ENCODE peak calls at places on chromosomes 16 and 17, in five cellular contexts. Z is body of pancreas, N is head of caudate nucleus, B is SW480, G is left cardiac atrium. X is an unnamed sample.

GRCh38 chr17:81926451-81927144 is 937 bp downstream of the MAFG start:
- DNase-seq in Z (peak), N (peak), B (peak), G (peak), X (peak)

GRCh38 chr17:59372138-59372751 is 40.8 kb downstream of the YPEL2 start:
- DNase-seq in Z (peak), N (no peak), B (peak), G (peak), X (no peak)

GRCh38 chr17:42056634-42057033 is 6.2 kb upstream of the C17orf113 start:
- DNase-seq in Z (no peak), N (no peak), B (no peak), G (no peak), X (no peak)

GRCh38 chr16:86091976-86092375 is 193.0 kb downstream of the IRF8 start:
- DNase-seq in Z (no peak), N (no peak), B (no peak), G (no peak), X (no peak)

GRCh38 chr17:12896386-12896785 is 107.1 kb downstream of the ARHGAP44 start:
- DNase-seq in Z (no peak), N (no peak), B (no peak), G (no peak), X (no peak)

GRCh38 chr16:68332411-68333121 is 21.7 kb downstream of the PRMT7 start:
- DNase-seq in Z (no peak), N (peak), B (no peak), G (no peak), X (peak)

GRCh38 chr17:63704836-63705235 is 4.9 kb upstream of the LIMD2 start:
- DNase-seq in Z (no peak), N (no peak), B (no peak), G (no peak), X (no peak)

GRCh38 chr17:12744298-12744697 is 45.0 kb upstream of the ARHGAP44 start:
- DNase-seq in Z (no peak), N (no peak), B (no peak), G (peak), X (no peak)

GRCh38 chr17:68522266-68522665 is 10.0 kb downstream of the PRKAR1A start:
- DNase-seq in Z (no peak), N (no peak), B (no peak), G (no peak), X (no peak)

GRCh38 chr16:65392831-65393565 is 271.1 kb upstream of the CDH11 start:
- DNase-seq in Z (no peak), N (no peak), B (no peak), G (no peak), X (no peak)

GRCh38 chr17:7440113-7440822 is 956 bp downstream of the FGF11 start:
- DNase-seq in Z (peak), N (no peak), B (peak), G (peak), X (peak)

GRCh38 chr16:55275869-55276268 is 48.1 kb upstream of the IRX6 start:
- DNase-seq in Z (no peak), N (no peak), B (no peak), G (no peak), X (no peak)

GRCh38 chr17:47879776-47880452 is 16.1 kb upstream of the SP2 start:
- DNase-seq in Z (no peak), N (no peak), B (no peak), G (no peak), X (no peak)

GRCh38 chr17:44362964-44363612 is 565 bp downstream of the FAM171A2 start:
- DNase-seq in Z (no peak), N (no peak), B (no peak), G (no peak), X (no peak)

GRCh38 chr17:51860934-51861561 is 297.5 kb downstream of the CA10 start:
- DNase-seq in Z (peak), N (peak), B (peak), G (no peak), X (peak)

X was measured in activated CD4-positive, alpha-beta memory T cell treated with anti-CD3 and anti-CD28 coated beads, Interleukin-2, amount 10 ng/mL, durations not matched to agents 7 days and 5 days.